ENCODE peak calls at places on chromosomes 3 and 15, in seven cellular contexts. B is activated T-helper 1 cell treated with anti-CD3 and anti-CD28 coated beads, Interleukin-2, amount 50 U/mL, for 16 hours; Z is AG20443; U is cardiac muscle cell; K is H9; F is memory B cell; J is BE2C. E is an unnamed sample.

GRCh38 chr3:72745146-72745976 is 102.9 kb downstream of the SHQ1 start:
- DNase-seq in F (no peak), K (no peak), U (peak), J (peak), Z (no peak), B (no peak), E (no peak)

GRCh38 chr15:101068961-101069734 is 150.0 kb downstream of the LRRK1 start:
- DNase-seq in J (no peak), Z (peak), U (peak), B (no peak), K (peak), F (no peak), E (no peak)

GRCh38 chr3:150242220-150242938 is 165.7 kb upstream of the TSC22D2 start:
- DNase-seq in J (no peak), U (no peak), F (no peak), B (no peak), Z (no peak), K (no peak), E (no peak)

GRCh38 chr3:9014189-9014588 is 50.9 kb upstream of the RAD18 start:
- DNase-seq in K (no peak), J (no peak), Z (peak), B (no peak), U (peak), F (no peak), E (no peak)

GRCh38 chr15:93024293-93024692 is 64.7 kb downstream of the RGMA start:
- DNase-seq in U (no peak), J (no peak), B (no peak), Z (no peak), F (no peak), K (no peak), E (no peak)

GRCh38 chr3:100647673-100648072 is 38.3 kb downstream of the ADGRG7 start:
- DNase-seq in K (no peak), U (no peak), F (no peak), B (no peak), J (no peak), Z (no peak), E (no peak)

GRCh38 chr3:50644556-50644955 is 27.6 kb downstream of the MAPKAPK3 start:
- DNase-seq in J (no peak), F (no peak), U (peak), K (no peak), Z (no peak), B (no peak), E (no peak)

GRCh38 chr3:11737742-11738141 is 94.0 kb upstream of the VGLL4 start:
- DNase-seq in J (no peak), B (no peak), F (no peak), U (no peak), Z (no peak), K (no peak), E (no peak)

GRCh38 chr3:194730369-194730768 is 44.7 kb downstream of the FAM43A start:
- DNase-seq in U (no peak), B (no peak), K (no peak), Z (no peak), J (peak), F (no peak), E (no peak)

GRCh38 chr3:15629860-15630597 is 28.5 kb downstream of the BTD start:
- DNase-seq in U (peak), K (peak), J (peak), Z (peak), B (no peak), F (peak), E (peak)

GRCh38 chr3:79517766-79518413 is 249.9 kb downstream of the ROBO1 start:
- DNase-seq in U (peak), B (no peak), F (no peak), Z (peak), K (no peak), J (peak), E (no peak)

GRCh38 chr15:48968066-48968465 is 4.3 kb upstream of the SHC4 start:
- DNase-seq in J (no peak), U (no peak), K (no peak), B (no peak), F (no peak), Z (no peak), E (no peak)

GRCh38 chr15:27485265-27485664 is 514.3 kb downstream of the GABRG3 start:
- DNase-seq in U (no peak), K (no peak), F (no peak), Z (no peak), B (no peak), J (no peak), E (no peak)

GRCh38 chr15:62110000-62110851 is 43.4 kb downstream of the C2CD4A start:
- DNase-seq in B (no peak), Z (peak), U (peak), K (no peak), J (peak), F (no peak), E (no peak)

GRCh38 chr3:45441570-45442313 is 53.4 kb downstream of the LARS2 start:
- DNase-seq in B (no peak), Z (peak), U (no peak), J (no peak), K (no peak), F (no peak), E (no peak)

GRCh38 chr3:137767146-137768020 is 3.3 kb downstream of the SOX14 start:
- DNase-seq in F (no peak), J (no peak), K (peak), B (no peak), U (no peak), Z (no peak), E (no peak)

GRCh38 chr3:71681224-71681668 is 44.0 kb downstream of the EIF4E3 start:
- DNase-seq in F (no peak), J (peak), K (peak), B (no peak), U (peak), Z (peak), E (peak)

GRCh38 chr15:66844041-66844746 is 142.2 kb downstream of the SMAD6 start:
- DNase-seq in F (no peak), B (no peak), U (no peak), K (no peak), Z (no peak), J (no peak), E (no peak)

GRCh38 chr3:174125267-174125844 is 727.8 kb downstream of the NLGN1 start:
- DNase-seq in F (no peak), U (peak), J (peak), B (no peak), Z (peak), K (peak), E (no peak)

GRCh38 chr3:133038731-133039398 is 674 bp downstream of the TMEM108 start:
- DNase-seq in F (no peak), J (peak), U (peak), K (peak), Z (peak), B (no peak), E (no peak)

GRCh38 chr3:182172534-182172933 is 460.8 kb downstream of the SOX2 start:
- DNase-seq in B (no peak), K (no peak), U (no peak), J (no peak), Z (no peak), F (no peak), E (no peak)

GRCh38 chr15:61112231-61112630 is 116.9 kb downstream of the RORA start:
- DNase-seq in J (no peak), K (peak), U (no peak), B (no peak), F (no peak), Z (no peak), E (no peak)

GRCh38 chr3:139343895-139344856 is at the start of gene MRPS22:
- DNase-seq in B (peak), Z (peak), J (peak), K (peak), U (peak), F (peak), E (peak)

GRCh38 chr3:43867673-43868072 is 176.9 kb downstream of the ABHD5 start:
- DNase-seq in Z (peak), J (no peak), B (no peak), U (peak), F (no peak), K (peak), E (no peak)

GRCh38 chr3:130801473-130801872 is 54.8 kb upstream of the PIK3R4 start:
- DNase-seq in F (no peak), J (no peak), U (no peak), Z (no peak), K (no peak), B (no peak), E (no peak)

GRCh38 chr3:131033480-131034080 is 6.9 kb downstream of the NEK11 start:
- DNase-seq in K (no peak), B (no peak), F (no peak), U (peak), Z (peak), J (peak), E (no peak)

GRCh38 chr15:91537868-91538267 is 315.6 kb upstream of the SLCO3A1 start:
- DNase-seq in J (no peak), K (no peak), B (no peak), U (no peak), Z (no peak), F (no peak), E (no peak)

GRCh38 chr3:72567976-72568560 is 280.2 kb downstream of the SHQ1 start:
- DNase-seq in F (no peak), U (no peak), K (no peak), J (no peak), Z (no peak), B (no peak), E (no peak)

GRCh38 chr3:49901351-49902339 is 2.0 kb downstream of the MST1R start:
- DNase-seq in F (no peak), B (no peak), U (no peak), Z (no peak), J (no peak), K (no peak), E (no peak)

GRCh38 chr3:157542711-157543485 is 39.7 kb upstream of the VEPH1 start:
- DNase-seq in Z (peak), K (peak), J (peak), U (peak), F (no peak), B (no peak), E (no peak)

GRCh38 chr3:198107840-198108734 is 148.1 kb downstream of the LMLN start:
- DNase-seq in B (no peak), Z (no peak), F (no peak), K (no peak), U (no peak), J (no peak), E (no peak)

GRCh38 chr15:45064386-45064785 is 41.4 kb downstream of the SORD start:
- DNase-seq in Z (no peak), F (no peak), B (no peak), K (no peak), J (no peak), U (peak), E (no peak)

GRCh38 chr15:83436513-83437158 is 10.5 kb upstream of the SH3GL3 start:
- DNase-seq in F (no peak), K (no peak), J (peak), U (peak), Z (peak), B (no peak), E (no peak)

GRCh38 chr3:187769771-187770170 is 24.5 kb upstream of the BCL6 start:
- DNase-seq in K (no peak), J (no peak), B (no peak), Z (no peak), U (no peak), F (no peak), E (no peak)

GRCh38 chr15:82172506-82172905 is 90.0 kb downstream of the EFL1 start:
- DNase-seq in B (no peak), J (no peak), K (no peak), Z (no peak), U (no peak), F (no peak), E (no peak)

GRCh38 chr3:137792633-137793271 is 28.6 kb downstream of the SOX14 start:
- DNase-seq in F (no peak), Z (peak), U (peak), J (no peak), B (no peak), K (peak), E (no peak)

E was measured in activated CD4-positive, alpha-beta T cell treated with anti-CD3 and anti-CD28 coated beads, Interleukin-2, amount 50 U/mL, for 1 hour.